ENCODE peak calls at places on chromosomes 4 and X, in seven cellular contexts. Q is Calu3, V is NCI-H1105, L is Ammon's horn, T is posterior vena cava, H is suprapubic skin, N is fibroblast of mammary gland. Z is an unnamed sample.

GRCh38 chr4:183304067-183304466 is 16.0 kb downstream of the CLDN22 start:
- DNase-seq in Q (no peak), V (no peak), L (no peak), T (no peak), H (no peak), N (no peak), Z (no peak)

GRCh38 chrX:130216312-130216711 is 44.5 kb downstream of the RAB33A start:
- DNase-seq in Q (no peak), V (no peak), L (no peak), T (no peak), H (no peak), N (peak), Z (no peak)

GRCh38 chr4:95549246-95550138 is 719 bp upstream of the UNC5C start:
- DNase-seq in Q (peak), V (no peak), L (peak), T (peak), H (peak), N (no peak), Z (peak)

GRCh38 chr4:36322921-36323354 is 41.5 kb downstream of the DTHD1 start:
- DNase-seq in Q (no peak), V (no peak), L (peak), T (no peak), H (no peak), N (no peak), Z (no peak)

GRCh38 chr4:182216005-182216404 is 27.2 kb upstream of the TENM3 start:
- DNase-seq in Q (no peak), V (no peak), L (no peak), T (no peak), H (no peak), N (no peak), Z (no peak)

GRCh38 chr4:147731611-147732515 is at the start of gene ARHGAP10:
- DNase-seq in Q (peak), V (peak), L (peak), T (peak), H (peak), N (peak), Z (peak)

GRCh38 chr4:120977435-120977997 is 55.0 kb upstream of the PRDM5 start:
- DNase-seq in Q (peak), V (no peak), L (no peak), T (no peak), H (no peak), N (peak), Z (peak)

GRCh38 chrX:33161829-33162228 is 49.5 kb downstream of the DMD start:
- DNase-seq in Q (no peak), V (no peak), L (no peak), T (no peak), H (no peak), N (no peak), Z (no peak)

GRCh38 chrX:37701588-37701987 is 16.0 kb downstream of the XK start:
- DNase-seq in Q (no peak), V (no peak), L (no peak), T (no peak), H (no peak), N (no peak), Z (no peak)